ENCODE peak calls at places on chromosomes 12 and 14, in ten cellular contexts. X, V, M, B, O, J, C, T, K and P are unnamed samples. For H3K4me1 and H3K9me3, the result is how much of the 10 kb centered on the place peaks cover.

GRCh38 chr14:94066089-94066676 is 14.8 kb downstream of the DDX24 start:
- DNase-seq in X (no peak), K (no peak), M (no peak), J (no peak), B (no peak), V (no peak), C (no peak), T (no peak), O (no peak), P (no peak)

GRCh38 chr14:91252901-91253794 is 8.6 kb upstream of the GPR68 start:
- DNase-seq in B (no peak), M (no peak), X (no peak), O (peak), J (peak), V (peak), C (no peak), K (peak), T (no peak), P (no peak)

GRCh38 chr12:3195337-3195736 is 118.2 kb downstream of the TSPAN9 start:
- DNase-seq in K (no peak), B (no peak), T (no peak), O (no peak), C (no peak), V (no peak), J (no peak), M (no peak), X (no peak), P (no peak)

GRCh38 chr12:121568971-121569808 is 11.6 kb downstream of the KDM2B start:
- DNase-seq in X (no peak), O (no peak), K (peak), C (no peak), M (no peak), B (no peak), T (peak), J (no peak), V (peak), P (no peak)

GRCh38 chr12:57842342-57843294 is 3.9 kb downstream of the CTDSP2 start:
- DNase-seq in X (no peak), M (no peak), V (no peak), O (no peak), B (no peak), T (no peak), C (no peak), J (no peak), K (no peak), P (peak)

GRCh38 chr12:51686727-51687126 is 95.7 kb downstream of the SCN8A start:
- DNase-seq in O (no peak), B (no peak), X (no peak), M (no peak), K (no peak), J (no peak), V (no peak), T (peak), C (no peak), P (no peak)

GRCh38 chr14:75247286-75247922 is 31.2 kb upstream of the FOS start:
- DNase-seq in O (no peak), X (no peak), B (no peak), M (no peak), K (no peak), C (peak), J (no peak), V (no peak), T (no peak), P (peak)

GRCh38 chr12:100733817-100734593 is 60.6 kb upstream of the ANO4 start:
- DNase-seq in K (no peak), M (no peak), X (no peak), O (peak), J (no peak), V (no peak), B (no peak), T (peak), C (no peak), P (no peak)

GRCh38 chr12:115597157-115597712 is 680.3 kb downstream of the MED13L start:
- DNase-seq in C (no peak), M (no peak), B (no peak), J (no peak), T (peak), X (no peak), V (no peak), K (no peak), O (no peak), P (no peak)

GRCh38 chr14:100585448-100586152 is 1.6 kb downstream of the BEGAIN start:
- DNase-seq in J (no peak), K (peak), O (no peak), B (no peak), M (no peak), T (no peak), C (no peak), V (no peak), X (peak), P (no peak)

GRCh38 chr12:29889737-29890136 is 106.0 kb upstream of the TMTC1 start:
- DNase-seq in B (no peak), J (peak), T (peak), V (no peak), M (no peak), C (no peak), O (no peak), K (peak), X (peak), P (no peak)

GRCh38 chr14:92217956-92218355 is 96.2 kb downstream of the CPSF2 start:
- DNase-seq in V (no peak), J (no peak), B (no peak), X (no peak), O (no peak), C (no peak), K (no peak), T (no peak), M (no peak), P (no peak)

GRCh38 chr12:79848321-79848720 is 86.6 kb downstream of the PPP1R12A start:
- DNase-seq in B (no peak), T (peak), X (no peak), C (no peak), J (no peak), V (no peak), O (no peak), M (no peak), K (no peak), P (no peak)

GRCh38 chr12:3634348-3634747 is 118.6 kb downstream of the CRACR2A start:
- DNase-seq in J (no peak), T (no peak), K (no peak), X (no peak), B (no peak), M (no peak), V (no peak), O (no peak), C (no peak), P (no peak)

GRCh38 chr14:81459912-81460311 is 59.8 kb upstream of the STON2 start:
- DNase-seq in K (no peak), V (no peak), T (no peak), C (no peak), J (no peak), M (no peak), B (no peak), X (no peak), O (no peak), P (no peak)
- H3K27ac ChIP-seq in K (no peak), V (no peak), T (no peak), C (no peak), J (no peak), M (no peak), B (no peak), X (no peak), O (no peak), P (no peak)

GRCh38 chr14:95337052-95337595 is 17.4 kb upstream of the CLMN start:
- DNase-seq in B (no peak), T (no peak), V (no peak), M (no peak), C (no peak), O (no peak), J (no peak), K (no peak), X (no peak), P (no peak)

GRCh38 chr14:95338436-95338835 is 18.7 kb upstream of the CLMN start:
- DNase-seq in B (no peak), V (no peak), X (no peak), T (no peak), J (no peak), M (no peak), C (no peak), K (no peak), O (no peak), P (no peak)

GRCh38 chr14:95334044-95334443 is 14.3 kb upstream of the CLMN start:
- DNase-seq in X (no peak), V (no peak), J (no peak), M (no peak), C (no peak), B (no peak), O (no peak), T (no peak), K (no peak), P (no peak)

GRCh38 chr14:95335071-95335470 is 15.4 kb upstream of the CLMN start:
- DNase-seq in T (no peak), C (no peak), V (no peak), M (no peak), J (no peak), X (no peak), K (no peak), B (no peak), O (no peak), P (no peak)

DNA sequence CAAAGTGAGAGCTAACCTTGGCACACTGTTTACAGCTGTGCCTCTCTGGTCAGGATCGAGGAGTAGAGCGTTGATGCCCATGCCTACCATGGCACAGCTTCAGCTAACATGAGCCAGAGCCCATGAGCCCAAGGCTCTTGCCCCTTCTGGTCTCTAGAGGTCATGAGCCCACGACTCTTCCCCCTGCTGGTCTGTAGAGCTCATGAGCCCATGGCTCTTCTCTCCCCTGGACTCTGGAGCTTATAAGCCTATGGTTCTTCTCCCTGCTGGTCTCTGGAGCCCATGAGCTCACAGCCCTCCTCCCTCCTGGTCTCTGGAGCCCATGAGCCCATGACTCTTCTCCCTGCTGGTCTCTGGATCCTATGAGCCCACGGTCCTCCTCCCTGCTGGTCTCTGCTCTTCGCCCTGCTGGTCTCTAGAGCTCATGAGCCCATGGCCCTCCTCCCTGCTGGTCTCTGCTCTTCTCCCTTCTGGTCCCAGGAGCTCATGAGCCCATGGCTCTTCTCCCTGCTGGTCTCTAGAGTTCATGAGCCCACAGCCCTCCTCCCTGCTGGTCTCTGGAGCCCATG is 16.6 kb upstream of the CLMN start:
- DNase-seq in O (no peak), K (no peak), J (no peak), C (no peak), B (no peak), X (no peak), V (no peak), M (no peak), T (no peak), P (no peak)
- H3K4me1 ChIP-seq in O (under half), K (under half), J (under half), C (under half), B (under half), X (under half), V (under half), M (under half), T (under half), P (under half)

GRCh38 chr12:93601591-93601990 is 29.1 kb downstream of the SOCS2 start:
- DNase-seq in J (no peak), K (no peak), O (no peak), V (no peak), C (no peak), M (no peak), B (no peak), T (peak), X (no peak), P (no peak)
- H3K9me3 ChIP-seq in J (under half), K (under half), O (under half), V (under half), C (under half), M (under half), B (under half), T (under half), X (under half), P (under half)

GRCh38 chr12:6199211-6199530 is 1.0 kb upstream of the CD9 start:
- DNase-seq in J (no peak), C (no peak), K (no peak), O (no peak), M (no peak), X (no peak), T (no peak), B (no peak), V (no peak), P (no peak)
- H3K27ac ChIP-seq in J (peak), C (no peak), K (peak), O (peak), M (peak), X (peak), T (no peak), B (peak), V (peak), P (no peak)

GRCh38 chr12:11757095-11757494 is 107.6 kb downstream of the ETV6 start:
- DNase-seq in K (no peak), T (no peak), B (no peak), V (no peak), J (no peak), M (no peak), O (no peak), C (no peak), X (no peak), P (no peak)
- H3K4me1 ChIP-seq in K (half or more), T (under half), B (under half), V (under half), J (under half), M (half or more), O (under half), C (under half), X (half or more), P (under half)

DNA sequence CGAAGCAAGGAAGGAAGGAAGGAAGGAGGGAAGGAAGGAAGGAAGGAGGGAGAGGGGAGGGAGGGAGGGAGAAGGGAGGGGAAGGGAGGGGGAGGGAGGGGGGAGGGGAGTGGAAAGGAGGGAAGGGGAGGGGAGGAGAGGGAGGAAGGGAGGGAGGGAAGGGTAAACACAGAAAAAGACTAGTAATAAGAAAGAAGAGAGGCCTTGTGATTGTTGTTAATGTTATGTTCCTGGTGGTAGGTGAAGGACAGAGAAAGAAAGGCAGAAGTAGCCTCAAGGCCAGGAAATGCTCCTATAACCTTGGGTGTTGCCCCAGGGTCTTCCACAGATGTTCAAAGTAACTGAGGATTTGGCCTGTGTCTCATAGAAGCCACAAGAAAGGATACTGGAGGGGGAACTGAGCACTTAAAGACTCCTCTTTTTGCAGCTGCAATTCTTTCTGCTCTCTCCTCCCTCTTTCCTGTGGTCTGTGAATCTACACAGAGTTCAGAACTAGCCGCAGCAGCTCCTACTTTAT is 164.2 kb downstream of the PRKD1 start:
- DNase-seq in B (no peak), C (no peak), V (no peak), J (no peak), M (no peak), X (no peak), T (no peak), K (no peak), O (no peak), P (no peak)
- H3K9me3 ChIP-seq in B (under half), C (under half), V (under half), J (under half), M (under half), X (under half), T (under half), K (under half), O (under half), P (under half)

GRCh38 chr12:131787143-131787660 is 41.0 kb upstream of the MMP17 start:
- DNase-seq in K (no peak), M (no peak), J (no peak), B (no peak), C (no peak), X (no peak), V (no peak), O (no peak), T (no peak), P (no peak)

GRCh38 chr12:131783915-131784541 is 44.2 kb upstream of the MMP17 start:
- DNase-seq in J (no peak), M (no peak), T (peak), V (no peak), B (no peak), K (no peak), C (no peak), X (no peak), O (peak), P (no peak)

GRCh38 chr12:131785763-131786330 is 42.3 kb upstream of the MMP17 start:
- DNase-seq in T (no peak), B (no peak), X (no peak), V (no peak), O (no peak), M (no peak), K (no peak), J (no peak), C (no peak), P (no peak)

GRCh38 chr12:131786331-131786730 is 41.9 kb upstream of the MMP17 start:
- DNase-seq in B (no peak), T (no peak), K (no peak), J (no peak), V (no peak), C (no peak), O (no peak), X (no peak), M (no peak), P (no peak)

GRCh38 chr12:131784909-131785762 is 43.1 kb upstream of the MMP17 start:
- DNase-seq in K (no peak), B (no peak), M (no peak), O (no peak), J (no peak), C (no peak), V (no peak), T (peak), X (no peak), P (no peak)
- H3K27ac ChIP-seq in K (no peak), B (no peak), M (no peak), O (no peak), J (peak), C (no peak), V (no peak), T (peak), X (no peak), P (no peak)

GRCh38 chr14:63939006-63939270 is 86.1 kb downstream of the SYNE2 start:
- DNase-seq in C (no peak), V (no peak), J (no peak), T (no peak), B (no peak), X (no peak), O (no peak), K (no peak), M (no peak), P (no peak)
- H3K4me1 ChIP-seq in C (under half), V (under half), J (under half), T (under half), B (under half), X (under half), O (under half), K (under half), M (under half), P (under half)

DNA sequence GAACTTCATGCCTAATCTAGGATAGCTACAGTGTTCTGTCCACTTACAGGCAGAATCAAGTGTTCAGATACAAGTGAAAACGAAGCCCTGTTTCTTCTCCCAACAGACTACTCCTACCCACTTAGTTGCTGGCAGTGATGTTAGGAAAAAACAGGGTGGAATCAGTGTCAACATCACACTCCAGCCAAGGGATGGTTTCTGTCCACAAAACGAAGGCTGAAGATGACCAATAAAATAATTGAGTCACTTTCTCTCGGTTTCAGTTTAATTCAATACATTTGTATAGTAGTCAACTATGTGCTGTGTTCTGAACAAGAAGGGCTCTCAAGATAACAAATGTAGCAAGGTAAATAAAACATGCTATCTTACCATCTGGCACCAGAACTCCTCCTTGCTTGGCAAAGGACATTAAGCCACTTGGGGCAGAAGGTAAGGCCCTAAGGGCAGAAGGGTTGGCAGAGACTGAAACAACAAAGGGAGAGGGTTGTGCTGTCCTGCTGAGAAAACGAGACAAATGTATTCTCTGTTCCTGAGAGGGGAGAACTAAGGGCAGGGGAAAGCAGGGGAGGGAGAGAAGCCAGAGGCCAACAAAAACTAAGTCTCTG is 393.6 kb downstream of the DPF3 start:
- DNase-seq in V (no peak), M (no peak), O (no peak), C (no peak), X (no peak), K (no peak), B (no peak), T (no peak), J (no peak), P (no peak)
- H3K9me3 ChIP-seq in V (under half), M (under half), O (under half), C (under half), X (under half), K (under half), B (under half), T (under half), J (under half), P (under half)

GRCh38 chr14:50633954-50634353 is 34.2 kb downstream of the SAV1 start:
- DNase-seq in K (no peak), V (no peak), T (no peak), X (no peak), B (no peak), J (no peak), O (no peak), M (no peak), C (no peak), P (no peak)

GRCh38 chr14:50635136-50635535 is 33.0 kb downstream of the SAV1 start:
- DNase-seq in C (no peak), B (no peak), X (no peak), K (no peak), M (no peak), O (no peak), V (no peak), T (no peak), J (no peak), P (no peak)

GRCh38 chr14:50631408-50631821 is 36.7 kb downstream of the SAV1 start:
- DNase-seq in M (no peak), V (no peak), K (no peak), C (no peak), X (no peak), B (no peak), T (no peak), J (no peak), O (no peak), P (no peak)
- H3K27ac ChIP-seq in M (no peak), V (no peak), K (no peak), C (no peak), X (no peak), B (no peak), T (no peak), J (peak), O (no peak), P (no peak)